ENCODE peak calls at places on chromosomes 16 and 17, in ten cellular contexts. One of them, this sample, is unnamed.
A peak's percentile ranks its signal among the peaks of the same experiment; 100 is the strongest.

GRCh38 chr16:20673882-20674683 is 23.4 kb downstream of the ACSM1 start:
- DNase-seq in tibial artery: no peak
- DNase-seq in A549: no peak
- DNase-seq in activated B cell treated with CpG ODN at 0.5 μM for 24 hours: no peak
- DNase-seq in GM13977: no peak
- DNase-seq in brain microvascular endothelial cell: no peak
- DNase-seq in neural progenitor cell: no peak
- DNase-seq in left ventricle myocardium inferior: no peak
- DNase-seq in AG04450: no peak
- DNase-seq in cardiac muscle cell: peak; percentile 51
- DNase-seq in this sample: no peak

GRCh38 chr16:31869511-31870201 is 4.0 kb upstream of the ZNF267 start:
- DNase-seq in tibial artery: no peak
- DNase-seq in A549: no peak
- DNase-seq in activated B cell treated with CpG ODN at 0.5 μM for 24 hours: no peak
- DNase-seq in GM13977: peak; percentile 34
- DNase-seq in brain microvascular endothelial cell: peak; percentile 89
- DNase-seq in neural progenitor cell: no peak
- DNase-seq in left ventricle myocardium inferior: no peak
- DNase-seq in AG04450: peak; percentile 42
- DNase-seq in cardiac muscle cell: peak; percentile 63
- DNase-seq in this sample: peak; percentile 98

GRCh38 chr16:10037771-10038170 is 144.5 kb downstream of the GRIN2A start:
- DNase-seq in tibial artery: no peak
- DNase-seq in A549: no peak
- DNase-seq in activated B cell treated with CpG ODN at 0.5 μM for 24 hours: no peak
- DNase-seq in GM13977: no peak
- DNase-seq in brain microvascular endothelial cell: peak; percentile 15
- DNase-seq in neural progenitor cell: peak; percentile 46
- DNase-seq in left ventricle myocardium inferior: no peak
- DNase-seq in AG04450: no peak
- DNase-seq in cardiac muscle cell: no peak
- DNase-seq in this sample: no peak

GRCh38 chr17:46191332-46192210 is 1.7 kb downstream of the KANSL1 start:
- DNase-seq in tibial artery: peak; percentile 67
- DNase-seq in A549: peak; percentile 97
- DNase-seq in activated B cell treated with CpG ODN at 0.5 μM for 24 hours: no peak
- DNase-seq in GM13977: peak; percentile 44
- DNase-seq in brain microvascular endothelial cell: no peak
- DNase-seq in neural progenitor cell: peak; percentile 74
- DNase-seq in left ventricle myocardium inferior: no peak
- DNase-seq in AG04450: no peak
- DNase-seq in cardiac muscle cell: peak; percentile 51
- DNase-seq in this sample: no peak

GRCh38 chr17:75693500-75694481 is 26.7 kb downstream of the SAP30BP start:
- DNase-seq in tibial artery: peak; percentile 97
- DNase-seq in A549: peak; percentile 65
- DNase-seq in activated B cell treated with CpG ODN at 0.5 μM for 24 hours: no peak
- DNase-seq in GM13977: no peak
- DNase-seq in brain microvascular endothelial cell: no peak
- DNase-seq in neural progenitor cell: peak; percentile 71
- DNase-seq in left ventricle myocardium inferior: peak; percentile 82
- DNase-seq in AG04450: no peak
- DNase-seq in cardiac muscle cell: peak; percentile 81
- DNase-seq in this sample: no peak

GRCh38 chr17:17313350-17313991 is 10.3 kb downstream of the NT5M start:
- DNase-seq in tibial artery: peak; percentile 60
- DNase-seq in A549: peak; percentile 85
- DNase-seq in activated B cell treated with CpG ODN at 0.5 μM for 24 hours: peak; percentile 38
- DNase-seq in GM13977: peak; percentile 85
- DNase-seq in brain microvascular endothelial cell: no peak
- DNase-seq in neural progenitor cell: peak; percentile 50
- DNase-seq in left ventricle myocardium inferior: peak; percentile 31
- DNase-seq in AG04450: no peak
- DNase-seq in cardiac muscle cell: peak; percentile 30
- DNase-seq in this sample: no peak

GRCh38 chr16:31466381-31466841 is 5.5 kb upstream of the TGFB1I1 start:
- DNase-seq in tibial artery: no peak
- DNase-seq in A549: no peak
- DNase-seq in activated B cell treated with CpG ODN at 0.5 μM for 24 hours: no peak
- DNase-seq in GM13977: no peak
- DNase-seq in brain microvascular endothelial cell: no peak
- DNase-seq in neural progenitor cell: no peak
- DNase-seq in left ventricle myocardium inferior: no peak
- DNase-seq in AG04450: no peak
- DNase-seq in cardiac muscle cell: no peak
- DNase-seq in this sample: no peak

GRCh38 chr16:10362077-10362863 is 23.6 kb upstream of the ATF7IP2 start:
- DNase-seq in tibial artery: no peak
- DNase-seq in A549: no peak
- DNase-seq in activated B cell treated with CpG ODN at 0.5 μM for 24 hours: no peak
- DNase-seq in GM13977: no peak
- DNase-seq in brain microvascular endothelial cell: no peak
- DNase-seq in neural progenitor cell: no peak
- DNase-seq in left ventricle myocardium inferior: no peak
- DNase-seq in AG04450: no peak
- DNase-seq in cardiac muscle cell: no peak
- DNase-seq in this sample: no peak

GRCh38 chr17:37664214-37664613 is 21.0 kb upstream of the DDX52 start:
- DNase-seq in tibial artery: no peak
- DNase-seq in A549: no peak
- DNase-seq in activated B cell treated with CpG ODN at 0.5 μM for 24 hours: no peak
- DNase-seq in GM13977: no peak
- DNase-seq in brain microvascular endothelial cell: no peak
- DNase-seq in neural progenitor cell: no peak
- DNase-seq in left ventricle myocardium inferior: no peak
- DNase-seq in AG04450: no peak
- DNase-seq in cardiac muscle cell: no peak
- DNase-seq in this sample: no peak

GRCh38 chr16:50842013-50842505 is 100.2 kb downstream of the CYLD start:
- DNase-seq in tibial artery: no peak
- DNase-seq in A549: no peak
- DNase-seq in activated B cell treated with CpG ODN at 0.5 μM for 24 hours: no peak
- DNase-seq in GM13977: no peak
- DNase-seq in brain microvascular endothelial cell: no peak
- DNase-seq in neural progenitor cell: no peak
- DNase-seq in left ventricle myocardium inferior: no peak
- DNase-seq in AG04450: no peak
- DNase-seq in cardiac muscle cell: no peak
- DNase-seq in this sample: no peak

GRCh38 chr17:70646673-70647072 is 477.3 kb downstream of the KCNJ2 start:
- DNase-seq in tibial artery: no peak
- DNase-seq in A549: no peak
- DNase-seq in activated B cell treated with CpG ODN at 0.5 μM for 24 hours: no peak
- DNase-seq in GM13977: no peak
- DNase-seq in brain microvascular endothelial cell: no peak
- DNase-seq in neural progenitor cell: no peak
- DNase-seq in left ventricle myocardium inferior: no peak
- DNase-seq in AG04450: no peak
- DNase-seq in cardiac muscle cell: no peak
- DNase-seq in this sample: no peak

GRCh38 chr17:45733781-45734180 is 50.3 kb upstream of the CRHR1 start:
- DNase-seq in tibial artery: no peak
- DNase-seq in A549: no peak
- DNase-seq in activated B cell treated with CpG ODN at 0.5 μM for 24 hours: no peak
- DNase-seq in GM13977: no peak
- DNase-seq in brain microvascular endothelial cell: no peak
- DNase-seq in neural progenitor cell: no peak
- DNase-seq in left ventricle myocardium inferior: no peak
- DNase-seq in AG04450: no peak
- DNase-seq in cardiac muscle cell: no peak
- DNase-seq in this sample: no peak

GRCh38 chr17:19288453-19288852 is 51.3 kb downstream of the EPN2 start:
- DNase-seq in tibial artery: no peak
- DNase-seq in A549: no peak
- DNase-seq in activated B cell treated with CpG ODN at 0.5 μM for 24 hours: no peak
- DNase-seq in GM13977: no peak
- DNase-seq in brain microvascular endothelial cell: no peak
- DNase-seq in neural progenitor cell: peak; percentile 51
- DNase-seq in left ventricle myocardium inferior: no peak
- DNase-seq in AG04450: no peak
- DNase-seq in cardiac muscle cell: peak; percentile 20
- DNase-seq in this sample: no peak

GRCh38 chr16:85436636-85437160 is 176.4 kb upstream of the GSE1 start:
- DNase-seq in tibial artery: no peak
- DNase-seq in A549: no peak
- DNase-seq in activated B cell treated with CpG ODN at 0.5 μM for 24 hours: no peak
- DNase-seq in GM13977: no peak
- DNase-seq in brain microvascular endothelial cell: no peak
- DNase-seq in neural progenitor cell: peak; percentile 71
- DNase-seq in left ventricle myocardium inferior: no peak
- DNase-seq in AG04450: no peak
- DNase-seq in cardiac muscle cell: peak; percentile 29
- DNase-seq in this sample: no peak

GRCh38 chr17:18002171-18002570 is 29.5 kb downstream of the DRC3 start:
- DNase-seq in tibial artery: no peak
- DNase-seq in A549: no peak
- DNase-seq in activated B cell treated with CpG ODN at 0.5 μM for 24 hours: no peak
- DNase-seq in GM13977: no peak
- DNase-seq in brain microvascular endothelial cell: no peak
- DNase-seq in neural progenitor cell: no peak
- DNase-seq in left ventricle myocardium inferior: no peak
- DNase-seq in AG04450: no peak
- DNase-seq in cardiac muscle cell: peak; percentile 4
- DNase-seq in this sample: no peak

GRCh38 chr17:63399856-63400255 is 46.2 kb downstream of the CYB561 start:
- DNase-seq in tibial artery: peak; percentile 70
- DNase-seq in A549: no peak
- DNase-seq in activated B cell treated with CpG ODN at 0.5 μM for 24 hours: no peak
- DNase-seq in GM13977: no peak
- DNase-seq in brain microvascular endothelial cell: peak; percentile 5
- DNase-seq in neural progenitor cell: peak; percentile 56
- DNase-seq in left ventricle myocardium inferior: peak; percentile 79
- DNase-seq in AG04450: no peak
- DNase-seq in cardiac muscle cell: peak; percentile 73
- DNase-seq in this sample: no peak
- TF ChIP-seq CTCF in tibial artery: no peak
- TF ChIP-seq CTCF in A549: no peak
- TF ChIP-seq CTCF in activated B cell treated with CpG ODN at 0.5 μM for 24 hours: no peak
- TF ChIP-seq CTCF in GM13977: no peak
- TF ChIP-seq CTCF in brain microvascular endothelial cell: no peak
- TF ChIP-seq CTCF in neural progenitor cell: no peak
- TF ChIP-seq CTCF in left ventricle myocardium inferior: no peak
- TF ChIP-seq CTCF in AG04450: no peak
- TF ChIP-seq CTCF in cardiac muscle cell: no peak
- TF ChIP-seq CTCF in this sample: no peak

DNA sequence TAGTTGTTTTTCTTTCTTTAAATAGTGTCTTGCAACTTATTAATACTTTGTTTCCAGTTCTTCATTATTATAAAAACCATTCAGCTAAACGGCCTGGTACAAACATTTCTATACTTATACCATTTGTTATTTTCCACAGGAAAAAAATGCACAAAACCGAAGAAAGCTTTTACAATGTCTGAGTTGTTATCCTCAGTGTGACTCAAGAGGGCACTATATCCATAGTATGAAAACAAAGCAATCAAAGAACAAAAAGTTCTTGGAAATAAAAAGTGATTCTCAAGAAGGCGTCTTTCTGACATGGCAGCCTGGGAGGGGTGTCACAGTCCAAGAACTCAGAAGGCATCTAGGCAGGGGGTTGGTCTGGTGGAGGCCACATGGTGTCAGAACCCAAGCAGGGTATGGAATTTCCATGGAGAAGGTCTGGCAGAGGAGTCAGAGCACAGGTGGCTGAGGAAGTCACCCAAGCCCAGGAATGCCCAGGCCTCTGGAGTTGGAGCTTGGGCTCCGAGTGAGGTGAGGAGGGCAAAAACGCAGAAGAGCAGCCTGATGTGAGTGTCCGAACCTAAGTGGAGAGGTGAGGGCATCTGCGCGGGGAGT is 70.9 kb upstream of the ATP2A3 start:
- DNase-seq in tibial artery: no peak
- DNase-seq in A549: no peak
- DNase-seq in activated B cell treated with CpG ODN at 0.5 μM for 24 hours: no peak
- DNase-seq in GM13977: no peak
- DNase-seq in brain microvascular endothelial cell: no peak
- DNase-seq in neural progenitor cell: no peak
- DNase-seq in left ventricle myocardium inferior: no peak
- DNase-seq in AG04450: no peak
- DNase-seq in cardiac muscle cell: no peak
- DNase-seq in this sample: no peak
- TF ChIP-seq CTCF in tibial artery: no peak
- TF ChIP-seq CTCF in A549: no peak
- TF ChIP-seq CTCF in activated B cell treated with CpG ODN at 0.5 μM for 24 hours: no peak
- TF ChIP-seq CTCF in GM13977: peak; percentile 6
- TF ChIP-seq CTCF in brain microvascular endothelial cell: no peak
- TF ChIP-seq CTCF in neural progenitor cell: peak; percentile 9
- TF ChIP-seq CTCF in left ventricle myocardium inferior: no peak
- TF ChIP-seq CTCF in AG04450: peak; percentile 4
- TF ChIP-seq CTCF in cardiac muscle cell: no peak
- TF ChIP-seq CTCF in this sample: no peak

DNA sequence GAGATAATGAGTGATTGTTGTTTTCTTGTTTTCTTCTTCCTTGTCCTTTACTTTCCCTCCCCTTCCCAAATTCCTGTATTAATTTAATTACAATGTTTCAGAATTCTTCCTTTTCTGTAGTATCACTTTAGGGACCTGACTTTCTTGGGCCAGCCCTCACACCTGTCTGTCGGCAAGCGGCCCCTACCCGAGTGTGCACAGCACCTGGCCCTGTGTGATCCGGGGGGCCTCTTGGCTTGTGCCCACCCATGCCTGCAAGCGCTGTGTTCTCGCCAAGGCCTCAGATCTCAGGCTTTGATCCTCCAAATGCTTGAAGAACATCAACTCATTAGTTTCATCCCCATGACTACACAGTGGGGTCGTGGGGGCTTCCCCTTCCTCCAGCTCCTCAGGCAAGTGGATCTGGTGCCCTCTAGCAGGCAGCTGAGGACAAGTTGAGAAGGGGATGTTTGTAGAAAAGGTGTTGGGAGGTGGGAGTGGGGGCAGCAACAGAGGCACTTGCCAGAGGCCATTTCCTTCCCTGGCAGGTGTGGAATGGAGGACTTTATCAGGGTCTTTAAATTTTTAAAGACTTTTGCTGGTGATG is 15.7 kb upstream of the CDH3 start:
- DNase-seq in tibial artery: no peak
- DNase-seq in A549: no peak
- DNase-seq in activated B cell treated with CpG ODN at 0.5 μM for 24 hours: no peak
- DNase-seq in GM13977: no peak
- DNase-seq in brain microvascular endothelial cell: no peak
- DNase-seq in neural progenitor cell: no peak
- DNase-seq in left ventricle myocardium inferior: no peak
- DNase-seq in AG04450: no peak
- DNase-seq in cardiac muscle cell: no peak
- DNase-seq in this sample: no peak
- TF ChIP-seq CTCF in tibial artery: no peak
- TF ChIP-seq CTCF in A549: no peak
- TF ChIP-seq CTCF in activated B cell treated with CpG ODN at 0.5 μM for 24 hours: no peak
- TF ChIP-seq CTCF in GM13977: no peak
- TF ChIP-seq CTCF in brain microvascular endothelial cell: no peak
- TF ChIP-seq CTCF in neural progenitor cell: peak; percentile 17
- TF ChIP-seq CTCF in left ventricle myocardium inferior: no peak
- TF ChIP-seq CTCF in AG04450: no peak
- TF ChIP-seq CTCF in cardiac muscle cell: no peak
- TF ChIP-seq CTCF in this sample: no peak

DNA sequence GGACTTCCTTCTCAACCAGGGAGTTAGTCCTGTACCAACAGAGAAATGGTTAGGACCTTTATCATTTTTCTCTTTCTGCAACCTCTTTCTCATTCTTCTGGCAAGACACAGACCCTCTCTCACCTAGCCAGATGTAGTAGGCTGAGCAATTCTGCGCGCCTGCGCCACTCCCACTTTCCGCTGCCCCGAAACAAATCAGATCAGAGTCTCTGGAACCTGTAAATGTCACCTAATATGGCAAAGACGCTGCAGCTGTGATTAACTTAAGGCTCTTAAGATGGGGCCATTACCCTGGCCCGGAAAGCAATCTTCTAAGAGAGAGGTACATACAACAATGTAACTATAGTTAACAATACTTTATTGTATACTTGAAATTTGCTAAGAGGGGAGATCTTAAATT is 94.3 kb upstream of the ASIC2 start:
- DNase-seq in tibial artery: no peak
- DNase-seq in A549: no peak
- DNase-seq in activated B cell treated with CpG ODN at 0.5 μM for 24 hours: no peak
- DNase-seq in GM13977: no peak
- DNase-seq in brain microvascular endothelial cell: no peak
- DNase-seq in neural progenitor cell: no peak
- DNase-seq in left ventricle myocardium inferior: no peak
- DNase-seq in AG04450: no peak
- DNase-seq in cardiac muscle cell: no peak
- DNase-seq in this sample: no peak
- TF ChIP-seq CTCF in tibial artery: no peak
- TF ChIP-seq CTCF in A549: no peak
- TF ChIP-seq CTCF in activated B cell treated with CpG ODN at 0.5 μM for 24 hours: no peak
- TF ChIP-seq CTCF in GM13977: no peak
- TF ChIP-seq CTCF in brain microvascular endothelial cell: no peak
- TF ChIP-seq CTCF in neural progenitor cell: no peak
- TF ChIP-seq CTCF in left ventricle myocardium inferior: no peak
- TF ChIP-seq CTCF in AG04450: no peak
- TF ChIP-seq CTCF in cardiac muscle cell: no peak
- TF ChIP-seq CTCF in this sample: no peak

This sample was measured in CD14-positive monocyte.